ENCODE peak calls at places on chromosomes 6 and 20, in eight cellular contexts. One of them, this sample, is unnamed.

GRCh38 chr6:164252952-164253351 is 838.4 kb downstream of the QKI start:
- DNase-seq in fibroblast of mammary gland: peak
- DNase-seq in IMR-90: no peak
- DNase-seq in fibroblast of villous mesenchyme: peak
- DNase-seq in left lung: no peak
- DNase-seq in progenitor cell of endocrine pancreas: no peak
- DNase-seq in chondrocyte: no peak
- DNase-seq in Caco-2: no peak
- DNase-seq in this sample: no peak

GRCh38 chr6:167738386-167738785 is 88.3 kb upstream of the AFDN start:
- DNase-seq in fibroblast of mammary gland: no peak
- DNase-seq in IMR-90: no peak
- DNase-seq in fibroblast of villous mesenchyme: no peak
- DNase-seq in left lung: no peak
- DNase-seq in progenitor cell of endocrine pancreas: no peak
- DNase-seq in chondrocyte: no peak
- DNase-seq in Caco-2: no peak
- DNase-seq in this sample: no peak

GRCh38 chr6:138509371-138509770 is 10.1 kb upstream of the NHSL1 start:
- DNase-seq in fibroblast of mammary gland: peak
- DNase-seq in IMR-90: peak
- DNase-seq in fibroblast of villous mesenchyme: peak
- DNase-seq in left lung: no peak
- DNase-seq in progenitor cell of endocrine pancreas: no peak
- DNase-seq in chondrocyte: no peak
- DNase-seq in Caco-2: peak
- DNase-seq in this sample: no peak

GRCh38 chr6:33710296-33711121 is 991 bp downstream of the UQCC2 start:
- DNase-seq in fibroblast of mammary gland: no peak
- DNase-seq in IMR-90: no peak
- DNase-seq in fibroblast of villous mesenchyme: no peak
- DNase-seq in left lung: no peak
- DNase-seq in progenitor cell of endocrine pancreas: no peak
- DNase-seq in chondrocyte: peak
- DNase-seq in Caco-2: no peak
- DNase-seq in this sample: no peak

GRCh38 chr20:22687676-22688360 is 103.4 kb upstream of the FOXA2 start:
- DNase-seq in fibroblast of mammary gland: no peak
- DNase-seq in IMR-90: no peak
- DNase-seq in fibroblast of villous mesenchyme: no peak
- DNase-seq in left lung: no peak
- DNase-seq in progenitor cell of endocrine pancreas: no peak
- DNase-seq in chondrocyte: no peak
- DNase-seq in Caco-2: no peak
- DNase-seq in this sample: no peak

GRCh38 chr6:128452713-128453112 is 67.7 kb downstream of the PTPRK start:
- DNase-seq in fibroblast of mammary gland: no peak
- DNase-seq in IMR-90: no peak
- DNase-seq in fibroblast of villous mesenchyme: no peak
- DNase-seq in left lung: no peak
- DNase-seq in progenitor cell of endocrine pancreas: no peak
- DNase-seq in chondrocyte: no peak
- DNase-seq in Caco-2: no peak
- DNase-seq in this sample: no peak

GRCh38 chr6:301929-302705 is 9.8 kb downstream of the DUSP22 start:
- DNase-seq in fibroblast of mammary gland: no peak
- DNase-seq in IMR-90: no peak
- DNase-seq in fibroblast of villous mesenchyme: no peak
- DNase-seq in left lung: no peak
- DNase-seq in progenitor cell of endocrine pancreas: no peak
- DNase-seq in chondrocyte: peak
- DNase-seq in Caco-2: no peak
- DNase-seq in this sample: no peak

GRCh38 chr6:92753956-92754355 is 665.4 kb downstream of the EPHA7 start:
- DNase-seq in fibroblast of mammary gland: no peak
- DNase-seq in IMR-90: no peak
- DNase-seq in fibroblast of villous mesenchyme: no peak
- DNase-seq in left lung: peak
- DNase-seq in progenitor cell of endocrine pancreas: no peak
- DNase-seq in chondrocyte: no peak
- DNase-seq in Caco-2: no peak
- DNase-seq in this sample: no peak

GRCh38 chr6:116111552-116112528 is 11.2 kb downstream of the NT5DC1 start:
- DNase-seq in fibroblast of mammary gland: peak
- DNase-seq in IMR-90: peak
- DNase-seq in fibroblast of villous mesenchyme: peak
- DNase-seq in left lung: no peak
- DNase-seq in progenitor cell of endocrine pancreas: no peak
- DNase-seq in chondrocyte: no peak
- DNase-seq in Caco-2: peak
- DNase-seq in this sample: no peak

GRCh38 chr6:32969685-32970412 is 1.5 kb downstream of the BRD2 start:
- DNase-seq in fibroblast of mammary gland: peak
- DNase-seq in IMR-90: peak
- DNase-seq in fibroblast of villous mesenchyme: peak
- DNase-seq in left lung: peak
- DNase-seq in progenitor cell of endocrine pancreas: peak
- DNase-seq in chondrocyte: peak
- DNase-seq in Caco-2: peak
- DNase-seq in this sample: peak

GRCh38 chr6:133114973-133115372 is 126.2 kb upstream of the EYA4 start:
- DNase-seq in fibroblast of mammary gland: no peak
- DNase-seq in IMR-90: peak
- DNase-seq in fibroblast of villous mesenchyme: no peak
- DNase-seq in left lung: no peak
- DNase-seq in progenitor cell of endocrine pancreas: no peak
- DNase-seq in chondrocyte: no peak
- DNase-seq in Caco-2: no peak
- DNase-seq in this sample: no peak

GRCh38 chr6:11423667-11424066 is 113.9 kb upstream of the TMEM170B start:
- DNase-seq in fibroblast of mammary gland: peak
- DNase-seq in IMR-90: no peak
- DNase-seq in fibroblast of villous mesenchyme: no peak
- DNase-seq in left lung: no peak
- DNase-seq in progenitor cell of endocrine pancreas: no peak
- DNase-seq in chondrocyte: no peak
- DNase-seq in Caco-2: no peak
- DNase-seq in this sample: no peak

GRCh38 chr20:61849822-61850221 is 215.9 kb downstream of the TAF4 start:
- DNase-seq in fibroblast of mammary gland: no peak
- DNase-seq in IMR-90: no peak
- DNase-seq in fibroblast of villous mesenchyme: no peak
- DNase-seq in left lung: no peak
- DNase-seq in progenitor cell of endocrine pancreas: no peak
- DNase-seq in chondrocyte: peak
- DNase-seq in Caco-2: no peak
- DNase-seq in this sample: no peak

GRCh38 chr20:35311409-35311808 is 19.2 kb upstream of the FAM83C start:
- DNase-seq in fibroblast of mammary gland: peak
- DNase-seq in IMR-90: peak
- DNase-seq in fibroblast of villous mesenchyme: no peak
- DNase-seq in left lung: no peak
- DNase-seq in progenitor cell of endocrine pancreas: no peak
- DNase-seq in chondrocyte: no peak
- DNase-seq in Caco-2: no peak
- DNase-seq in this sample: no peak

GRCh38 chr20:63023836-63024571 is 17.2 kb upstream of the BHLHE23 start:
- DNase-seq in fibroblast of mammary gland: no peak
- DNase-seq in IMR-90: no peak
- DNase-seq in fibroblast of villous mesenchyme: no peak
- DNase-seq in left lung: no peak
- DNase-seq in progenitor cell of endocrine pancreas: no peak
- DNase-seq in chondrocyte: peak
- DNase-seq in Caco-2: peak
- DNase-seq in this sample: no peak

GRCh38 chr6:64010646-64011045 is 375.0 kb downstream of the PHF3 start:
- DNase-seq in fibroblast of mammary gland: no peak
- DNase-seq in IMR-90: no peak
- DNase-seq in fibroblast of villous mesenchyme: no peak
- DNase-seq in left lung: no peak
- DNase-seq in progenitor cell of endocrine pancreas: no peak
- DNase-seq in chondrocyte: no peak
- DNase-seq in Caco-2: no peak
- DNase-seq in this sample: no peak

GRCh38 chr6:64013061-64013410 is 377.4 kb downstream of the PHF3 start:
- DNase-seq in fibroblast of mammary gland: no peak
- DNase-seq in IMR-90: no peak
- DNase-seq in fibroblast of villous mesenchyme: no peak
- DNase-seq in left lung: no peak
- DNase-seq in progenitor cell of endocrine pancreas: no peak
- DNase-seq in chondrocyte: no peak
- DNase-seq in Caco-2: no peak
- DNase-seq in this sample: no peak

GRCh38 chr6:64014581-64014980 is 379.0 kb downstream of the PHF3 start:
- DNase-seq in fibroblast of mammary gland: no peak
- DNase-seq in IMR-90: no peak
- DNase-seq in fibroblast of villous mesenchyme: no peak
- DNase-seq in left lung: no peak
- DNase-seq in progenitor cell of endocrine pancreas: no peak
- DNase-seq in chondrocyte: no peak
- DNase-seq in Caco-2: no peak
- DNase-seq in this sample: no peak

GRCh38 chr6:64010010-64010409 is 374.4 kb downstream of the PHF3 start:
- DNase-seq in fibroblast of mammary gland: no peak
- DNase-seq in IMR-90: no peak
- DNase-seq in fibroblast of villous mesenchyme: no peak
- DNase-seq in left lung: no peak
- DNase-seq in progenitor cell of endocrine pancreas: no peak
- DNase-seq in chondrocyte: peak
- DNase-seq in Caco-2: no peak
- DNase-seq in this sample: no peak

DNA sequence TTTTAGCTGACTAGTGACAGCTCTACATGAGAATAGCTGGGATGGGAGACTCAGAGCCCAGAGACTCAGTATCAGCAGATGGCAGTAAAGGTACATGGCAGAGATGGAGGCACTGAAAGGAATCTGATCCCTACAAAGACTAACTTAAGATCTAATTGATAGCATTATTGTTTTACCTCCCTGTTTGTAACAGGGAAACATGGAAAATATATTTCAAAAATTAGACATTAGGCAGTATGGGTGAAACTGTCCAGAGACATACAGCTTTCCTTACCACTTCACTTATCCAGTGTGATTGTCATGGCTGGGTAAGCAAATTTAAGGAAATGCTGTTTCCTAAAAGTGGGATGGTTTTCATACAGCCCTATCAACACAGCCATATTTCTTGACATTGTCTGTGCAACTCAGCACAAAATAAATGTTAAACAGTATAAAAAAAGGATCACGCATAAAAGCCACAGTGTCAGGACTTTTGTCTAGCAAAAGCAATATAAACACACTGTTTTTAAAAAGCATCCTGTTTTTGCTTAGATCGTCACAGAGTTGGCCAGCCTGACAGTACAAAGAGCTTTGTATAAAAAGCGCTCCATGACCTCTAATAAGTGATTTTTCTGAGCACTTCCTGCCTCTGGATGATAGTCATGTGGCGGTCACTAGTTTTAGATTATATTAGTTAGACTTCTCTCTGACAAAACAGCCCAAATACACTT is 376.9 kb downstream of the PHF3 start:
- DNase-seq in fibroblast of mammary gland: peak
- DNase-seq in IMR-90: peak
- DNase-seq in fibroblast of villous mesenchyme: peak
- DNase-seq in left lung: no peak
- DNase-seq in progenitor cell of endocrine pancreas: no peak
- DNase-seq in chondrocyte: no peak
- DNase-seq in Caco-2: peak
- DNase-seq in this sample: no peak
- TF ChIP-seq CTCF in fibroblast of mammary gland: peak
- TF ChIP-seq CTCF in IMR-90: peak
- TF ChIP-seq CTCF in fibroblast of villous mesenchyme: peak
- TF ChIP-seq CTCF in left lung: peak
- TF ChIP-seq CTCF in progenitor cell of endocrine pancreas: peak
- TF ChIP-seq CTCF in chondrocyte: peak
- TF ChIP-seq CTCF in Caco-2: peak
- TF ChIP-seq CTCF in this sample: no peak

GRCh38 chr6:118281291-118281690 is 266.8 kb upstream of the PLN start:
- DNase-seq in fibroblast of mammary gland: no peak
- DNase-seq in IMR-90: no peak
- DNase-seq in fibroblast of villous mesenchyme: no peak
- DNase-seq in left lung: no peak
- DNase-seq in progenitor cell of endocrine pancreas: no peak
- DNase-seq in chondrocyte: no peak
- DNase-seq in Caco-2: no peak
- DNase-seq in this sample: no peak

GRCh38 chr6:118285791-118286190 is 262.3 kb upstream of the PLN start:
- DNase-seq in fibroblast of mammary gland: peak
- DNase-seq in IMR-90: no peak
- DNase-seq in fibroblast of villous mesenchyme: no peak
- DNase-seq in left lung: no peak
- DNase-seq in progenitor cell of endocrine pancreas: no peak
- DNase-seq in chondrocyte: no peak
- DNase-seq in Caco-2: no peak
- DNase-seq in this sample: no peak

GRCh38 chr6:118288355-118289124 is 259.6 kb upstream of the PLN start:
- DNase-seq in fibroblast of mammary gland: peak
- DNase-seq in IMR-90: peak
- DNase-seq in fibroblast of villous mesenchyme: peak
- DNase-seq in left lung: no peak
- DNase-seq in progenitor cell of endocrine pancreas: no peak
- DNase-seq in chondrocyte: no peak
- DNase-seq in Caco-2: no peak
- DNase-seq in this sample: no peak

GRCh38 chr6:118283759-118284158 is 264.3 kb upstream of the PLN start:
- DNase-seq in fibroblast of mammary gland: peak
- DNase-seq in IMR-90: peak
- DNase-seq in fibroblast of villous mesenchyme: peak
- DNase-seq in left lung: no peak
- DNase-seq in progenitor cell of endocrine pancreas: peak
- DNase-seq in chondrocyte: no peak
- DNase-seq in Caco-2: peak
- DNase-seq in this sample: no peak

GRCh38 chr6:118284736-118285360 is 263.2 kb upstream of the PLN start:
- DNase-seq in fibroblast of mammary gland: peak
- DNase-seq in IMR-90: peak
- DNase-seq in fibroblast of villous mesenchyme: peak
- DNase-seq in left lung: no peak
- DNase-seq in progenitor cell of endocrine pancreas: no peak
- DNase-seq in chondrocyte: no peak
- DNase-seq in Caco-2: no peak
- DNase-seq in this sample: no peak
- TF ChIP-seq CTCF in fibroblast of mammary gland: peak
- TF ChIP-seq CTCF in IMR-90: peak
- TF ChIP-seq CTCF in fibroblast of villous mesenchyme: peak
- TF ChIP-seq CTCF in left lung: peak
- TF ChIP-seq CTCF in progenitor cell of endocrine pancreas: peak
- TF ChIP-seq CTCF in chondrocyte: peak
- TF ChIP-seq CTCF in Caco-2: no peak
- TF ChIP-seq CTCF in this sample: no peak

GRCh38 chr20:29079769-29080690 is 2177.4 kb upstream of the DEFB115 start:
- DNase-seq in fibroblast of mammary gland: peak
- DNase-seq in IMR-90: no peak
- DNase-seq in fibroblast of villous mesenchyme: peak
- DNase-seq in left lung: no peak
- DNase-seq in progenitor cell of endocrine pancreas: no peak
- DNase-seq in chondrocyte: peak
- DNase-seq in Caco-2: no peak
- DNase-seq in this sample: no peak
- TF ChIP-seq CTCF in fibroblast of mammary gland: no peak
- TF ChIP-seq CTCF in IMR-90: no peak
- TF ChIP-seq CTCF in fibroblast of villous mesenchyme: peak
- TF ChIP-seq CTCF in left lung: no peak
- TF ChIP-seq CTCF in progenitor cell of endocrine pancreas: no peak
- TF ChIP-seq CTCF in chondrocyte: no peak
- TF ChIP-seq CTCF in Caco-2: no peak
- TF ChIP-seq CTCF in this sample: no peak

GRCh38 chr6:47079638-47080037 is 37.5 kb upstream of the ADGRF1 start:
- DNase-seq in fibroblast of mammary gland: no peak
- DNase-seq in IMR-90: no peak
- DNase-seq in fibroblast of villous mesenchyme: no peak
- DNase-seq in left lung: no peak
- DNase-seq in progenitor cell of endocrine pancreas: no peak
- DNase-seq in chondrocyte: no peak
- DNase-seq in Caco-2: no peak
- DNase-seq in this sample: no peak
- TF ChIP-seq CTCF in fibroblast of mammary gland: peak
- TF ChIP-seq CTCF in IMR-90: peak
- TF ChIP-seq CTCF in fibroblast of villous mesenchyme: peak
- TF ChIP-seq CTCF in left lung: no peak
- TF ChIP-seq CTCF in progenitor cell of endocrine pancreas: peak
- TF ChIP-seq CTCF in chondrocyte: peak
- TF ChIP-seq CTCF in Caco-2: no peak
- TF ChIP-seq CTCF in this sample: no peak

This sample was measured in mesothelial cell of epicardium.